ENCODE peak calls at places on chromosomes 13 and 19, in seven cellular contexts. F is trophoblast cell, M is mesenchymal stem cell, T is IMR-90, A is H9, K is mesendoderm, N is H1. L is an unnamed sample.

GRCh38 chr19:41238244-41238643 is 19.2 kb downstream of the AXL start:
- DNase-seq in F (no peak), M (no peak), T (no peak), A (no peak), K (no peak), N (no peak), L (no peak)

GRCh38 chr19:40303765-40304164 is 18.6 kb upstream of the AKT2 start:
- DNase-seq in F (no peak), M (no peak), T (no peak), A (no peak), K (no peak), N (no peak), L (no peak)

GRCh38 chr19:3458229-3458555 is 22.1 kb downstream of the SMIM24 start:
- DNase-seq in F (no peak), M (peak; percentile 88), T (no peak), A (no peak), K (peak; percentile 63), N (no peak), L (no peak)

GRCh38 chr19:13057147-13057572 is 45.5 kb downstream of the LYL1 start:
- DNase-seq in F (no peak), M (peak; percentile 38), T (no peak), A (no peak), K (no peak), N (no peak), L (no peak)

GRCh38 chr13:91153372-91153771 is 194.1 kb upstream of the MIR17HG start:
- DNase-seq in F (peak; percentile 54), M (no peak), T (no peak), A (no peak), K (peak; percentile 11), N (no peak), L (no peak)

GRCh38 chr19:53772943-53773342 is 51.2 kb downstream of the NLRP12 start:
- DNase-seq in F (peak; percentile 83), M (peak; percentile 42), T (peak; percentile 47), A (peak; percentile 75), K (peak; percentile 93), N (peak; percentile 78), L (peak; percentile 61)

GRCh38 chr19:54030895-54031586 is 32.7 kb downstream of the VSTM1 start:
- DNase-seq in F (no peak), M (no peak), T (peak; percentile 24), A (no peak), K (peak; percentile 47), N (no peak), L (no peak)

GRCh38 chr19:31386806-31387205 is 37.6 kb upstream of the TSHZ3 start:
- DNase-seq in F (no peak), M (no peak), T (no peak), A (no peak), K (no peak), N (no peak), L (no peak)

GRCh38 chr13:42363941-42364612 is 92.1 kb downstream of the AKAP11 start:
- DNase-seq in F (no peak), M (peak; percentile 66), T (peak; percentile 17), A (peak; percentile 38), K (peak; percentile 50), N (no peak), L (no peak)

GRCh38 chr13:35848868-35849644 is 282.1 kb downstream of the DCLK1 start:
- DNase-seq in F (no peak), M (no peak), T (no peak), A (no peak), K (no peak), N (no peak), L (no peak)

GRCh38 chr19:51552996-51553725 is 17.9 kb upstream of the ZNF175 start:
- DNase-seq in F (peak; percentile 54), M (peak; percentile 51), T (peak; percentile 47), A (peak; percentile 91), K (peak; percentile 90), N (peak; percentile 73), L (peak; percentile 79)

GRCh38 chr19:1591421-1592022 is 1.1 kb downstream of the MBD3 start:
- DNase-seq in F (no peak), M (peak; percentile 32), T (no peak), A (no peak), K (peak; percentile 39), N (no peak), L (no peak)

GRCh38 chr19:50292216-50292827 is 36.9 kb downstream of the KCNC3 start:
- DNase-seq in F (no peak), M (no peak), T (no peak), A (peak; percentile 87), K (peak; percentile 23), N (peak; percentile 69), L (no peak)

GRCh38 chr13:70623260-70623659 is 515.0 kb upstream of the KLHL1 start:
- DNase-seq in F (no peak), M (peak; percentile 18), T (peak; percentile 0), A (no peak), K (no peak), N (no peak), L (no peak)

GRCh38 chr13:85935868-85936467 is 136.7 kb upstream of the SLITRK6 start:
- DNase-seq in F (no peak), M (no peak), T (no peak), A (no peak), K (peak; percentile 15), N (no peak), L (no peak)

GRCh38 chr19:10854350-10855089 is 6.3 kb downstream of the C19orf38 start:
- DNase-seq in F (no peak), M (no peak), T (no peak), A (no peak), K (no peak), N (no peak), L (no peak)

GRCh38 chr13:38630780-38631179 is 56.1 kb upstream of the FREM2 start:
- DNase-seq in F (peak; percentile 55), M (peak; percentile 73), T (peak; percentile 32), A (no peak), K (no peak), N (no peak), L (no peak)

GRCh38 chr13:73299787-73300186 is 241.0 kb downstream of the KLF5 start:
- DNase-seq in F (no peak), M (peak; percentile 4), T (peak; percentile 50), A (no peak), K (no peak), N (no peak), L (no peak)

GRCh38 chr13:48594080-48594815 is 59.5 kb upstream of the CYSLTR2 start:
- DNase-seq in F (no peak), M (peak; percentile 35), T (no peak), A (no peak), K (peak; percentile 56), N (no peak), L (no peak)

GRCh38 chr13:113656831-113657671 is 947 bp downstream of the ATP4B start:
- DNase-seq in F (no peak), M (no peak), T (no peak), A (no peak), K (no peak), N (no peak), L (no peak)

GRCh38 chr13:45811891-45812583 is 39.5 kb downstream of the SIAH3 start:
- DNase-seq in F (no peak), M (no peak), T (no peak), A (no peak), K (no peak), N (no peak), L (no peak)

GRCh38 chr13:42113478-42113877 is 65.0 kb downstream of the DGKH start:
- DNase-seq in F (no peak), M (no peak), T (no peak), A (no peak), K (no peak), N (no peak), L (no peak)

GRCh38 chr19:39916851-39917396 is 17.5 kb downstream of the FCGBP start:
- DNase-seq in F (no peak), M (no peak), T (no peak), A (no peak), K (no peak), N (no peak), L (no peak)

GRCh38 chr19:39007096-39007495 is 25.3 kb downstream of the FBXO27 start:
- DNase-seq in F (no peak), M (no peak), T (no peak), A (no peak), K (no peak), N (no peak), L (no peak)

GRCh38 chr13:114164681-114165429 is 14.2 kb upstream of the CFAP97D2 start:
- DNase-seq in F (no peak), M (no peak), T (no peak), A (no peak), K (no peak), N (no peak), L (no peak)

GRCh38 chr13:52159159-52159982 is at the start of gene NEK3:
- DNase-seq in F (peak; percentile 33), M (peak; percentile 65), T (peak; percentile 56), A (peak; percentile 71), K (peak; percentile 88), N (peak; percentile 86), L (peak; percentile 67)
- H4K8ac ChIP-seq in F (peak within 1 kb of the TSS; percentile 85), M (peak within 1 kb of the TSS; percentile 92), T (peak within 1 kb of the TSS; percentile 85), A (no peak within 1 kb of the TSS), K (peak within 1 kb of the TSS; percentile 57), N (peak within 1 kb of the TSS; percentile 72), L (no peak within 1 kb of the TSS)

DNA sequence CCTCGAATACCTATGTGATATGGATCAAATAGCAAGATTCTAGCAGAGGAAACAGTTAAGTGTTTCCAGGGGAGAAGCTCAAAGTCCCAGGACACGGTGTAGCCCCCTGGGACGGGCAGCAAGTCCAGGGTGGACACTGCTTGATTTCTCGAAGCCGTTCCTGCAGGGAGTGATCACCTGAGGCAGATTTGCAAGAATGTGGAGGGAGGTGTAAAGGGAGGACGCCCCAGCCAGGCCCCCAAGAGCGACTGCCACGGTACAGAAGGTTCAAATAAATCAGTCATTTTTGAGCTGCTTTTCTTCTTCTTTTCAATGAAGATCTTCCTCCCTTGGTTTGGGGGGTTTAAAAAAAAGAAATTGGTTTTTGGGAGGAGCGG is 41.4 kb downstream of the KLF2 start:
- DNase-seq in F (no peak), M (no peak), T (no peak), A (no peak), K (no peak), N (no peak), L (no peak)
- H3K4me1 ChIP-seq in F (no peaks in the 10 kb centered on the region), M (no peaks in the 10 kb centered on the region), T (no peaks in the 10 kb centered on the region), A (no peaks in the 10 kb centered on the region), K (no peaks in the 10 kb centered on the region), N (peaks cover 6% of the 10 kb centered on the region), L (peaks cover 4% of the 10 kb centered on the region)

GRCh38 chr13:40063743-40064142 is 408.3 kb downstream of the COG6 start:
- DNase-seq in F (no peak), M (no peak), T (no peak), A (no peak), K (peak; percentile 18), N (no peak), L (no peak)
- H4K8ac ChIP-seq in F (no peak overlapping the region), M (no peak overlapping the region), T (no peak overlapping the region), A (no peak overlapping the region), K (no peak overlapping the region), N (no peak overlapping the region), L (no peak overlapping the region)

GRCh38 chr13:99258946-99259345 is 767 bp upstream of the GPR18 start:
- DNase-seq in F (no peak), M (no peak), T (no peak), A (no peak), K (no peak), N (no peak), L (no peak)

GRCh38 chr13:99257291-99257690 is 888 bp downstream of the GPR18 start:
- DNase-seq in F (no peak), M (no peak), T (no peak), A (no peak), K (no peak), N (no peak), L (no peak)

GRCh38 chr13:99258210-99258860 is at the start of gene GPR18:
- DNase-seq in F (no peak), M (peak; percentile 11), T (peak; percentile 24), A (no peak), K (no peak), N (no peak), L (no peak)

GRCh38 chr13:99261040-99261439 is 2.9 kb upstream of the GPR18 start:
- DNase-seq in F (no peak), M (no peak), T (no peak), A (no peak), K (no peak), N (no peak), L (no peak)

GRCh38 chr13:99260216-99260615 is 2.0 kb upstream of the GPR18 start:
- DNase-seq in F (no peak), M (no peak), T (peak; percentile 3), A (no peak), K (no peak), N (no peak), L (no peak)
- H3K4me1 ChIP-seq in F (no peaks in the 10 kb centered on the region), M (no peaks in the 10 kb centered on the region), T (peaks cover 4% of the 10 kb centered on the region), A (no peaks in the 10 kb centered on the region), K (no peaks in the 10 kb centered on the region), N (no peaks in the 10 kb centered on the region), L (no peaks in the 10 kb centered on the region)

L was measured in neuronal stem cell.